ENCODE peak calls at places on chromosomes 16 and 17, in nine cellular contexts. O is neuronal stem cell, C is body of pancreas, K is thoracic aorta, J is cardiac fibroblast, L is cardiac muscle cell, Y is GM12865, N is lower lobe of right lung, Q is lung. H is an unnamed sample.
A peak's percentile ranks its signal among the peaks of the same experiment; 100 is the strongest.

GRCh38 chr16:28276301-28276700 is 16.0 kb upstream of the SBK1 start:
- DNase-seq in O (no peak), N (no peak), C (no peak), Q (no peak), Y (no peak), L (no peak), J (no peak), K (no peak), H (no peak)

GRCh38 chr17:16975744-16976625 is 4.1 kb upstream of the TNFRSF13B start:
- DNase-seq in N (no peak), L (no peak), Q (no peak), O (no peak), C (no peak), Y (peak; percentile 91), K (no peak), J (no peak), H (no peak)

GRCh38 chr16:81293909-81294802 is 20.6 kb upstream of the GAN start:
- DNase-seq in J (peak; percentile 40), O (no peak), K (no peak), Y (no peak), Q (no peak), L (no peak), N (no peak), C (no peak), H (no peak)

GRCh38 chr16:72480926-72481325 is 309.0 kb upstream of the PMFBP1 start:
- DNase-seq in C (no peak), Q (no peak), N (no peak), K (no peak), Y (no peak), J (peak; percentile 44), L (no peak), O (no peak), H (no peak)

GRCh38 chr17:82399030-82399429 is 19.1 kb upstream of the HEXD start:
- DNase-seq in Y (no peak), O (no peak), C (no peak), Q (no peak), J (peak; percentile 19), K (no peak), L (no peak), N (no peak), H (no peak)

GRCh38 chr16:56749806-56750491 is 20.0 kb downstream of the NUP93 start:
- DNase-seq in Q (no peak), C (no peak), L (no peak), K (no peak), J (peak; percentile 21), N (no peak), O (no peak), Y (no peak), H (no peak)

GRCh38 chr17:78991906-78992532 is 12.3 kb upstream of the LGALS3BP start:
- DNase-seq in Y (no peak), J (no peak), N (no peak), K (no peak), Q (no peak), O (no peak), C (no peak), L (no peak), H (no peak)

GRCh38 chr17:69883139-69883538 is 191.9 kb upstream of the KCNJ16 start:
- DNase-seq in L (no peak), K (no peak), Y (no peak), N (no peak), J (no peak), O (no peak), C (no peak), Q (no peak), H (no peak)

GRCh38 chr17:40480501-40481003 is 20.9 kb downstream of the TNS4 start:
- DNase-seq in J (peak; percentile 50), O (no peak), K (no peak), Q (no peak), N (no peak), C (no peak), L (no peak), Y (peak; percentile 37), H (no peak)

GRCh38 chr17:1742371-1743093 is at the start of gene SERPINF2:
- DNase-seq in Y (no peak), Q (no peak), O (no peak), L (no peak), K (no peak), C (no peak), N (no peak), J (no peak), H (no peak)

GRCh38 chr16:71846443-71846842 is 667 bp downstream of the ATXN1L start:
- DNase-seq in J (peak; percentile 23), C (no peak), L (peak; percentile 30), O (no peak), K (no peak), N (no peak), Q (no peak), Y (peak; percentile 76), H (no peak)

GRCh38 chr17:7590743-7591142 is 849 bp upstream of the SOX15 start:
- DNase-seq in L (no peak), Q (no peak), J (peak; percentile 66), C (no peak), O (peak; percentile 74), N (no peak), Y (no peak), K (no peak), H (no peak)

GRCh38 chr17:2707721-2708584 is 3.6 kb downstream of the CLUH start:
- DNase-seq in N (peak; percentile 63), J (no peak), Y (no peak), L (peak; percentile 67), Q (no peak), O (no peak), K (no peak), C (peak; percentile 71), H (no peak)

GRCh38 chr17:77723071-77723908 is 235.2 kb upstream of the TNRC6C start:
- DNase-seq in K (no peak), Y (no peak), C (no peak), Q (no peak), L (no peak), N (no peak), J (no peak), O (no peak), H (no peak)

GRCh38 chr17:49180998-49181635 is 29.3 kb downstream of the GNGT2 start:
- DNase-seq in Q (no peak), O (no peak), N (no peak), K (no peak), Y (peak; percentile 20), J (no peak), C (no peak), L (no peak), H (no peak)

GRCh38 chr17:78381601-78382168 is 3.2 kb downstream of the PGS1 start:
- DNase-seq in L (no peak), C (no peak), O (no peak), N (no peak), Y (peak; percentile 36), K (no peak), Q (no peak), J (no peak), H (no peak)

GRCh38 chr17:61570118-61570517 is 20.9 kb downstream of the NACA2 start:
- DNase-seq in K (no peak), N (no peak), J (peak; percentile 49), C (no peak), Y (peak; percentile 17), Q (no peak), O (no peak), L (no peak), H (no peak)

GRCh38 chr17:1491406-1492248 is 859 bp downstream of the MYO1C start:
- DNase-seq in L (peak; percentile 82), O (no peak), J (peak; percentile 35), C (peak; percentile 70), Y (peak; percentile 68), N (peak; percentile 78), Q (peak; percentile 57), K (no peak), H (no peak)

GRCh38 chr17:36807496-36808180 is 129.6 kb upstream of the LHX1 start:
- DNase-seq in L (no peak), O (no peak), N (no peak), C (no peak), K (no peak), Y (no peak), Q (no peak), J (no peak), H (no peak)
- H3K4me3 ChIP-seq in L (peak overlapping the region; percentile 26), O (peak overlapping the region; percentile 76), N (no peak overlapping the region), C (no peak overlapping the region), K (no peak overlapping the region), Y (no peak overlapping the region), Q (no peak overlapping the region), J (no peak overlapping the region), H (no peak overlapping the region)

DNA sequence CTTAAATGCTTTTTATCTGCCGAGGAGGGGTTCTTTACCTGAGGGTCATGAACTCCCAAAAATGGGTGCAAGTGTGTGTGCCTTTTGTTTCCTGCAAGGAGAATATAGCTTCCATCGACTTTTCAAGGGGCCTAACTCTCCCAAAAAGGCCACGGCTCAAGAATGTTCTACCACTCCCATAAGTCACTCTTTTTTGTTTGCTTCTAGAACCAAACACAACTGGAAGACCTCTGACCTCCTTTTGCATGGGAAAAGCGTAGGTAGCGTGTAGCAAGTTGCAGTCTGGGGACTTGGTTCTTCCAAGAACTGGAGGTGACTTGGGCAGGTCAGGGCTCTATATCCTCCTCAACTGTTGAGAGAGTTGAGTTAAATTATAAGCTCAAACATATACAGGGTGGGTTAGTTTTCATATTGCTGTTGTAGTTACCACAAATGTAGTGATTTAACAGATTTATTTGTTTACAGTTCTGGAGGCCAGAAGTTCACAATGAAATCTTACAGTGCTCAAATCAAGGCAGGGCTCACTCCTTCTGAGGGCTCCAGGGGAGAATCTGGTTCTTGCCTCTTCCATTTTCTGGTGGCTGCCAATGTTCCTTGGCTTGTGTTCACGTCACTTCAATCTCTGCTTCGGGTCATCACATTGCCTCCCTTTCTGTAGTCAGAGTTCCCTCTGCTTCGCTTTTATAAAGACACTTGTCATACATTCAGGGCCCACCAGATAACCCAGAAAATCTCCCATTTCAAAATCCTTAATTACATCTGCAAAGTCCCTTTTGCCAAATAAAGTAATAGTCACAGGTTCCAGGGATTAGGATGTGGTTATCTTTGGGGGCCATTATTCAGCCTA is 1.4 kb downstream of the TMEM97 start:
- DNase-seq in N (no peak), Y (no peak), O (no peak), K (no peak), C (no peak), L (no peak), J (no peak), Q (peak; percentile 17), H (no peak)
- H3K4me3 ChIP-seq in N (peak overlapping the region; percentile 81), Y (peak overlapping the region; percentile 98), O (peak overlapping the region; percentile 96), K (peak overlapping the region; percentile 74), C (peak overlapping the region; percentile 12), L (peak overlapping the region; percentile 42), J (no peak overlapping the region), Q (peak overlapping the region; percentile 18), H (peak overlapping the region; percentile 92)

DNA sequence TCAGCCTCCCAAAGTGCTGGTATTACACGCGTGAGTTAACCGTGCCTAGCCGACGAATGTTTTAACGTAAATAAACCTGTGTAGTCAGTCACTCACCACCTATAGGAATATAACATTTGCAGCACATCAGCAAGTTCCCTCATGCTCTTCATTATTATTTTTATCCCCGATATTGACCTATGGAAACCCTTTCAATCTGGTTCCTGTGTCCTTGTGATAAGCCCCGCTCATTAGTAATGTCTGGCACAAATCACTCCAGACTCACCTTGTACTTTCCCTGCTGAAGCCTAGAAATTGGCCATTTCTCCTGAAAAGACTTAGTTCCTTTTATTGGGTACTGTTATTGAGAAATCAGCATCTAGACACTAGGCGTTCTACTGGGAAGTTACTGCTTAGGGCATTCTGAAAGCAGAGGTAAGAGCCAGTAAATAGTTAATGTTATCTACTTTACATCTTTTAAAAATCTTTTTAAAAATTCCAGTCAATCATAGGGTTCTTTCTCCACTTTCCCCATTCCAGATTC is 1.5 kb upstream of the PHKG2 start:
- DNase-seq in O (no peak), L (no peak), K (no peak), Y (no peak), C (no peak), Q (no peak), J (no peak), N (no peak), H (no peak)
- H3K4me3 ChIP-seq in O (no peak overlapping the region), L (no peak overlapping the region), K (no peak overlapping the region), Y (no peak overlapping the region), C (no peak overlapping the region), Q (no peak overlapping the region), J (no peak overlapping the region), N (no peak overlapping the region), H (no peak overlapping the region)

GRCh38 chr16:29916979-29917378 is 9.0 kb downstream of the KCTD13 start:
- DNase-seq in O (no peak), Q (no peak), L (no peak), Y (no peak), N (no peak), C (no peak), J (no peak), K (no peak), H (no peak)
- H3K4me3 ChIP-seq in O (no peak overlapping the region), Q (no peak overlapping the region), L (no peak overlapping the region), Y (no peak overlapping the region), N (no peak overlapping the region), C (no peak overlapping the region), J (no peak overlapping the region), K (no peak overlapping the region), H (no peak overlapping the region)

H was measured in LNCaP clone FGC.